ENCODE peak calls at places on chromosomes 7 and 10, in five cellular contexts. I is neural progenitor cell, G is epithelial cell of proximal tubule, B is fibroblast of mammary gland, S is thoracic aorta. M is an unnamed sample.
A peak's percentile ranks its signal among the peaks of the same experiment; 100 is the strongest.

GRCh38 chr7:74183653-74184450 is 9.7 kb downstream of the EIF4H start:
- DNase-seq in I (peak; percentile 43), G (no peak), B (no peak), S (no peak), M (no peak)

GRCh38 chr7:129006636-129007414 is 48.1 kb downstream of the TNPO3 start:
- DNase-seq in I (no peak), G (peak; percentile 59), B (no peak), S (no peak), M (no peak)

GRCh38 chr10:99364125-99364524 is 35.0 kb downstream of the CNNM1 start:
- DNase-seq in I (no peak), G (no peak), B (peak; percentile 59), S (no peak), M (no peak)

GRCh38 chr7:74092321-74092963 is 8.8 kb downstream of the LIMK1 start:
- DNase-seq in I (peak; percentile 55), G (no peak), B (no peak), S (no peak), M (no peak)

GRCh38 chr7:87110778-87111177 is 41.5 kb upstream of the DMTF1 start:
- DNase-seq in I (no peak), G (no peak), B (peak; percentile 58), S (no peak), M (no peak)

GRCh38 chr7:103075337-103075918 is 488 bp downstream of the ARMC10 start:
- DNase-seq in I (peak; percentile 78), G (no peak), B (peak; percentile 52), S (peak; percentile 50), M (peak; percentile 53)

GRCh38 chr7:120988591-120989299 is at the start of gene CPED1:
- DNase-seq in I (peak; percentile 77), G (peak; percentile 67), B (peak; percentile 88), S (peak; percentile 43), M (peak; percentile 87)

GRCh38 chr10:11082551-11082950 is 64.9 kb downstream of the CELF2 start:
- DNase-seq in I (no peak), G (no peak), B (peak; percentile 31), S (no peak), M (no peak)

GRCh38 chr10:88106348-88106747 is 242.9 kb downstream of the PTEN start:
- DNase-seq in I (no peak), G (no peak), B (no peak), S (no peak), M (no peak)

GRCh38 chr7:26292768-26293560 is 1.3 kb downstream of the SNX10 start:
- DNase-seq in I (peak; percentile 30), G (no peak), B (no peak), S (no peak), M (no peak)

GRCh38 chr7:767941-768729 is 41.1 kb upstream of the PRKAR1B start:
- DNase-seq in I (no peak), G (peak; percentile 96), B (peak; percentile 97), S (no peak), M (no peak)

GRCh38 chr7:154695836-154696235 is 307.1 kb downstream of the PAXIP1 start:
- DNase-seq in I (no peak), G (no peak), B (no peak), S (no peak), M (no peak)

GRCh38 chr7:110157631-110158362 is 933.1 kb upstream of the LRRN3 start:
- DNase-seq in I (no peak), G (no peak), B (no peak), S (no peak), M (no peak)

GRCh38 chr7:157440346-157441022 is 103.7 kb downstream of the DNAJB6 start:
- DNase-seq in I (no peak), G (no peak), B (no peak), S (no peak), M (no peak)

GRCh38 chr10:37638569-37638968 is 218.8 kb downstream of the ZNF248 start:
- DNase-seq in I (no peak), G (no peak), B (no peak), S (no peak), M (no peak)

GRCh38 chr10:127047878-127048238 is 142.6 kb downstream of the DOCK1 start:
- DNase-seq in I (no peak), G (no peak), B (no peak), S (no peak), M (no peak)

GRCh38 chr7:25759748-25760147 is 392.2 kb upstream of the NFE2L3 start:
- DNase-seq in I (peak; percentile 42), G (no peak), B (no peak), S (no peak), M (no peak)

GRCh38 chr10:78203915-78204818 is 170.5 kb downstream of the RPS24 start:
- DNase-seq in I (no peak), G (no peak), B (no peak), S (no peak), M (peak; percentile 82)

GRCh38 chr7:114922652-114923402 is 933 bp downstream of the MDFIC start:
- DNase-seq in I (peak; percentile 45), G (no peak), B (peak; percentile 86), S (no peak), M (peak; percentile 67)

GRCh38 chr7:95246935-95247370 is 77.4 kb downstream of the PON1 start:
- DNase-seq in I (peak; percentile 88), G (peak; percentile 33), B (peak; percentile 83), S (no peak), M (peak; percentile 29)

GRCh38 chr7:45869426-45869825 is 3.5 kb downstream of the CCDC201 start:
- DNase-seq in I (no peak), G (no peak), B (peak; percentile 25), S (no peak), M (no peak)

GRCh38 chr10:130137077-130137448 is 872 bp downstream of the GLRX3 start:
- DNase-seq in I (peak; percentile 51), G (no peak), B (peak; percentile 22), S (no peak), M (no peak)

GRCh38 chr10:77926566-77927342 is at the start of gene DLG5:
- DNase-seq in I (peak; percentile 76), G (no peak), B (peak; percentile 41), S (no peak), M (peak; percentile 68)

GRCh38 chr7:81924494-81924893 is 154.6 kb upstream of the HGF start:
- DNase-seq in I (peak; percentile 2), G (no peak), B (no peak), S (no peak), M (no peak)

GRCh38 chr10:5943536-5943935 is 33.8 kb downstream of the IL15RA start:
- DNase-seq in I (peak; percentile 34), G (no peak), B (peak; percentile 76), S (no peak), M (peak; percentile 60)
- H3K4me3 ChIP-seq in I (no peak overlapping the region), G (no peak overlapping the region), B (no peak overlapping the region), S (peak overlapping the region; percentile 56), M (peak overlapping the region; percentile 25)

DNA sequence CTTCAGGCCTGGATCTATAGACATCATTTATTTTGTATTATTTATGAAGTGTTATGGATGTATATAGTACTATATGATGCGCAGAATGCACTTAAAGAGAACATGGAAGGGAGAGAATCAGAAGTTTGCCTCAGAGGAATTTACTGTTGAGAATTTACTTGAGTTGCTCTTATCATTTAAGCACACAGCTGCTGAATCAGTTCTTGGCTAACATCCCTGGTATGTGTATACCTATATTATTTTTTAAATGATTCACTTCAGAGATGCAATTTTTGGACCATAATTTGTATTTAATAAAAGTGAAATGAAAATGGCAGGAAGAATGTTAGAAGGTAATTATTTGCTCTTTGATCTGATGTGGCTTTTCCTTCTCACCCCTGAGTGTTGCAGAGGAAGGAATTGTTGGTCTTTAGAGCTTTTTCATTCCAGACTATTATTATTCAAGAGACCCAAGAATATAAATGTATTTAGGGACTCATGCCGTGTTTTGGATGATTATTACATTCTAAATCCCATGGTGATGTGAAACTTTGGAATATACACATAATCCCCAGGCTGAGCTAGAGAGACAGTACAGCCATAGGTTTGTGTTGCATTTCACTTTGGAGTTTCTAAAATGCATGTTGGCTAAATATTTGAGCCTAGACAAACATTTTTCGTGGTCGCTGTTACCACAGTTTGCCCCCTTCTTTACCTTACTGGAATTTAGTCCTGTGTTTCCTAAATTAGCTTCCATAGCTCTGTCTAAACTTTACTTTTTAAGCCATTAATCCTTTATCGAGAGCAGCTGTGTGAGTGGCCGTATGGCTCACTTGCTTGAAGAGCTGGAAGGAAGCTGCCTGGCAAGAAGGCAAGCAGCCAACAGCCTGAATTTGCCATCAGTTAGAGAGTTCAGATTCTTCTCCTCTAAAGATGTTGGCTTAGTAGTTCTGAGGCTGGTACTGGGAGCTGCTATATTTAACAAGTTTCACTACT is 191.8 kb downstream of the BICC1 start:
- DNase-seq in I (peak; percentile 5), G (no peak), B (peak; percentile 47), S (no peak), M (peak; percentile 74)
- H3K4me3 ChIP-seq in I (no peak overlapping the region), G (no peak overlapping the region), B (no peak overlapping the region), S (peak overlapping the region; percentile 53), M (no peak overlapping the region)

GRCh38 chr7:65239707-65240352 is 133.8 kb upstream of the ZNF92 start:
- DNase-seq in I (peak; percentile 82), G (no peak), B (no peak), S (no peak), M (no peak)
- H3K4me3 ChIP-seq in I (peak overlapping the region; percentile 74), G (peak overlapping the region; percentile 56), B (peak overlapping the region; percentile 46), S (peak overlapping the region; percentile 69), M (peak overlapping the region; percentile 53)

DNA sequence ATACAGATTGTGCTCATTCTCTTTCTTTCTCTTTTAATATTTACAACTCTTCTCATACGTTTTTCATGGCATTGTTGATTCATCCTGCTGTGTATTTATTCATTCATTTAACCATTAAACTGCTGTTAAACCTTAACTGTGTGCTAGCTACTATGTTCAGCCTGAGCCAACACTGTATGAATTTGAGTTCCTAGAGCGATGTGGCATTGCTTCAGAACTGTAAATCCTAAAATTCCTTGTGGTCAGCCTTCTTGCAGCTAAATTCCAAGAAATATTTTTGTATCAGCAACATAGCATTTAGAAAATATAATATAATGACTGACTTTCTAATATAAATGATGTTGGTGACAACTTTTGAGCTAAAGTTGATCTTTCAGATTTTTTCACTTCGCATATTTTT is 184.7 kb upstream of the FZD1 start:
- DNase-seq in I (no peak), G (no peak), B (peak; percentile 21), S (no peak), M (no peak)
- H3K4me3 ChIP-seq in I (no peak overlapping the region), G (no peak overlapping the region), B (no peak overlapping the region), S (no peak overlapping the region), M (no peak overlapping the region)

DNA sequence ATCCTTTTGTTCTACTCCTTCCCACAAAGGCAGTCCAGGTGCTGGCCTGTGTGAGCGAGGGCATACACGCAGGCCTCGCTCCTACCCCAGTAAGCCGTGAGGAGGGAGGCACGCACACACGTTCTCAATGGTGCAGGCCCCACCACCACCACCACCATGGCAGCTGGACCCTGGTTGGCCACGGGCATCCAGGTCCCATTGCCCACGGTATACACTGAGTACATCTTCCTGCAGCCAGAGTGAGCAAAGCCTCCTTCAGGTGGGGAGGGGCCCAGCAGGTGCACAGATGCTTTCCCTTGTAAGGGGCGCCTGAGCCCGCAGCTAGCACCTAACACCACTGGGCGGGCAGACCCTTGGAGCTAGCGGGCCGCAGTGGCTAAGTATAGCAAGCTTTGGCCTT is 373.3 kb upstream of the MKI67 start:
- DNase-seq in I (no peak), G (no peak), B (no peak), S (no peak), M (no peak)
- H3K4me3 ChIP-seq in I (no peak overlapping the region), G (no peak overlapping the region), B (no peak overlapping the region), S (no peak overlapping the region), M (no peak overlapping the region)

GRCh38 chr10:104328916-104329710 is 9.2 kb downstream of the ITPRIP start:
- DNase-seq in I (peak; percentile 92), G (peak; percentile 54), B (peak; percentile 99), S (peak; percentile 69), M (peak; percentile 85)
- H3K4me3 ChIP-seq in I (peak overlapping the region; percentile 40), G (no peak overlapping the region), B (peak overlapping the region; percentile 45), S (peak overlapping the region; percentile 52), M (peak overlapping the region; percentile 9)

M was measured in tibial artery.